ENCODE peak calls at places on chromosomes 6 and 20, in five cellular contexts. Y is HFF-Myc, N is brain microvascular endothelial cell, D is ovary, A is testis. S is an unnamed sample.

GRCh38 chr6:422423-423061 is 31.0 kb downstream of the IRF4 start:
- DNase-seq in Y (peak), N (peak), D (no peak), A (no peak), S (no peak)

GRCh38 chr6:107122748-107123147 is 7.4 kb upstream of the BEND3 start:
- DNase-seq in Y (no peak), N (no peak), D (no peak), A (no peak), S (no peak)

GRCh38 chr6:115983998-115984397 is 76.7 kb downstream of the FRK start:
- DNase-seq in Y (no peak), N (no peak), D (no peak), A (no peak), S (no peak)

GRCh38 chr6:15507746-15508145 is 155.1 kb downstream of the DTNBP1 start:
- DNase-seq in Y (no peak), N (no peak), D (no peak), A (no peak), S (no peak)

GRCh38 chr6:26421259-26422144 is 18.8 kb upstream of the BTN3A3 start:
- DNase-seq in Y (peak), N (peak), D (peak), A (peak), S (peak)

GRCh38 chr6:37934276-37934675 is 114.7 kb downstream of the ZFAND3 start:
- DNase-seq in Y (no peak), N (no peak), D (no peak), A (no peak), S (no peak)

GRCh38 chr6:111709615-111710398 is 104.1 kb upstream of the TRAF3IP2 start:
- DNase-seq in Y (peak), N (peak), D (peak), A (peak), S (peak)

GRCh38 chr20:36214684-36215256 is 21.5 kb upstream of the AAR2 start:
- DNase-seq in Y (no peak), N (no peak), D (no peak), A (peak), S (no peak)

GRCh38 chr6:136761227-136761922 is 30.9 kb downstream of the MAP3K5 start:
- DNase-seq in Y (no peak), N (no peak), D (peak), A (peak), S (peak)

GRCh38 chr6:4008324-4009047 is 70.5 kb downstream of the FAM217A start:
- DNase-seq in Y (no peak), N (peak), D (no peak), A (no peak), S (no peak)
- TF ChIP-seq CTCF in Y (no peak), N (peak), D (peak), A (peak), S (peak)

DNA sequence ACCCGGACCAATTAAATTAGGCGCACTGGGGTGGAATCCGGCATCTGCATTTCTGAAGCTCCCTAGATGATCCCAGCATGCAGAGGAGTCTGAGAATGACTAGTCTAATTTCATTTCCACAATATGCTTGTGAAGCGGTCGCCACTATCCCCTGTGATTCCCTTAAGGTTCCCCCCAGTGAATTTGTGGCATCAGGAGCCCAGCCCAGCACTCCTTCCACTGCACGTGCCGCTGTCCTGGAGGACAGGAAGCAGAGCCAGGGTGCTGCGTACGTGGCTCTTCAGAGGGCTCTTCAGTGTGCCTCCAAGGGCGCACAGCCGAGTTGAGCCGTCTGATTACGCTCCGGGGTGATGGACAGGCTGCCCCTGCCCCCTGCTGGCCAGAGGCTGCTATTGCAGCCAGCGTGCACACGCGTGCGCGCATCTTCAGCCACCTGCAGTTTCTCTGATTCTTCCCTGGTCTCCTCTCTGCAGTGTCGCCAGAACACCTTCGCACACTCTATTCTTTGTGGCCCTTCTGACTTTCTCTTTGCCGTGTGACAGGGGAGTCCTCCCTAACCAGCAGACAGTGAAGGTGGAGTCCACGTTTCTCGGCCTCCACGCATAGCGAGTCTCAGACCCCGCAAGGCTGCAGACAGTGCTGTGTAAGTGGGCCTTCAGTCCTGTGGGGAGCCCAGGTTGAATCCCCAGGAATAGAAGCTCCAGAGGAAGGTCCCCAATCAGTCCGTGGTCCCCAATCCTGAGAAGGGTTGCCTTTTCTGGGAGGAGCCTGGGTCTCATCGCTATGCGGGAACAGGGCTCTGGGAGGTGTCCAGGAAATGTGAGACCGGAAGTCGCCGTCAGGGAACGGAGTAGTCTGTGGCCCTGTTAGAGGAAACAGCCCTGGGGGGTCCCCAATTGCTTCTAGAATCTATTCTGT is 16.5 kb upstream of the NCR2 start:
- DNase-seq in Y (peak), N (peak), D (peak), A (peak), S (peak)
- H3K4me3 ChIP-seq in Y (no peak), N (peak), D (no peak), A (peak), S (peak)

GRCh38 chr6:132009175-132009574 is 58.0 kb upstream of the CCN2 start:
- DNase-seq in Y (no peak), N (no peak), D (no peak), A (no peak), S (no peak)
- TF ChIP-seq CTCF in Y (no peak), N (no peak), D (no peak), A (no peak), S (no peak)

GRCh38 chr6:122322824-122323223 is 76.6 kb upstream of the HSF2 start:
- DNase-seq in Y (no peak), N (peak), D (no peak), A (no peak), S (no peak)
- H3K4me3 ChIP-seq in Y (peak), N (peak), D (no peak), A (no peak), S (peak)

DNA sequence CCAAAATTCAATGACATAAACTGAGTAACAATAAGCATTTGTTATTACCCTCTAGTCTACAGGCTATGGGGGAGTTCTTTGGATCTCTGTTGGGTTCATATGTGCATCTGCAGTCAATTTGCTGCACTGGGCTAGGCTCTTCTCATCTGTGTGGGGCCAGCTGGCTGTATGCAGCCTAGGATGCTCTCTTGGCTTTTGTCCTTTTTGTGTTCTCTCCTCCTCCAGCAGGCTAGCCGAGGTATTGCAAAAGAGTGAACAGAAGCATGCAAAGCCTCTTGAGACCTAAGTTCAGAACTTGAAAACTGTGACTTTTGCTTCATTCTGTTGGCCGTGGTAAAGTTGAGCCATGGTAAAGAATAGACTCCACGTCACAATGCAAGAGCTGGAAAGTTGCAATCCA is 62.8 kb upstream of the FOXO3 start:
- DNase-seq in Y (peak), N (peak), D (no peak), A (peak), S (peak)
- TF ChIP-seq CTCF in Y (peak), N (peak), D (no peak), A (no peak), S (peak)

S was measured in heart right ventricle.